ENCODE peak calls at places on chromosomes 6 and 20, in eight cellular contexts. One of them, this sample, is unnamed.

GRCh38 chr6:137536104-137536773 is 42.0 kb upstream of the OLIG3 start:
- DNase-seq in memory B cell: no peak
- DNase-seq in COR-L47: no peak
- DNase-seq in SK-MEL-5: no peak
- DNase-seq in B cell: no peak
- DNase-seq in OCI-LY7: no peak
- DNase-seq in prostate gland: no peak
- DNase-seq in amygdala: no peak
- DNase-seq in this sample: no peak

GRCh38 chr20:44456611-44457010 is 19.1 kb upstream of the TTPAL start:
- DNase-seq in memory B cell: no peak
- DNase-seq in COR-L47: no peak
- DNase-seq in SK-MEL-5: no peak
- DNase-seq in B cell: no peak
- DNase-seq in OCI-LY7: no peak
- DNase-seq in prostate gland: no peak
- DNase-seq in amygdala: no peak
- DNase-seq in this sample: no peak

GRCh38 chr6:105587349-105588115 is 184.7 kb upstream of the PREP start:
- DNase-seq in memory B cell: no peak
- DNase-seq in COR-L47: no peak
- DNase-seq in SK-MEL-5: no peak
- DNase-seq in B cell: no peak
- DNase-seq in OCI-LY7: peak; percentile 20
- DNase-seq in prostate gland: no peak
- DNase-seq in amygdala: no peak
- DNase-seq in this sample: no peak

GRCh38 chr6:73200735-73201134 is 24.6 kb downstream of the KHDC1L start:
- DNase-seq in memory B cell: no peak
- DNase-seq in COR-L47: no peak
- DNase-seq in SK-MEL-5: no peak
- DNase-seq in B cell: no peak
- DNase-seq in OCI-LY7: no peak
- DNase-seq in prostate gland: no peak
- DNase-seq in amygdala: no peak
- DNase-seq in this sample: no peak

GRCh38 chr20:62164879-62165761 is 17.7 kb upstream of the MTG2 start:
- DNase-seq in memory B cell: no peak
- DNase-seq in COR-L47: no peak
- DNase-seq in SK-MEL-5: no peak
- DNase-seq in B cell: no peak
- DNase-seq in OCI-LY7: no peak
- DNase-seq in prostate gland: no peak
- DNase-seq in amygdala: no peak
- DNase-seq in this sample: no peak

GRCh38 chr6:69339163-69339550 is 457.7 kb downstream of the LMBRD1 start:
- DNase-seq in memory B cell: no peak
- DNase-seq in COR-L47: no peak
- DNase-seq in SK-MEL-5: peak; percentile 97
- DNase-seq in B cell: no peak
- DNase-seq in OCI-LY7: no peak
- DNase-seq in prostate gland: no peak
- DNase-seq in amygdala: no peak
- DNase-seq in this sample: no peak

GRCh38 chr20:43726811-43727338 is at the start of gene GTSF1L:
- DNase-seq in memory B cell: no peak
- DNase-seq in COR-L47: no peak
- DNase-seq in SK-MEL-5: no peak
- DNase-seq in B cell: no peak
- DNase-seq in OCI-LY7: no peak
- DNase-seq in prostate gland: no peak
- DNase-seq in amygdala: no peak
- DNase-seq in this sample: no peak

GRCh38 chr6:96898241-96898851 is 655 bp upstream of the NDUFAF4 start:
- DNase-seq in memory B cell: no peak
- DNase-seq in COR-L47: no peak
- DNase-seq in SK-MEL-5: peak; percentile 36
- DNase-seq in B cell: peak; percentile 10
- DNase-seq in OCI-LY7: peak; percentile 15
- DNase-seq in prostate gland: no peak
- DNase-seq in amygdala: no peak
- DNase-seq in this sample: peak; percentile 1

GRCh38 chr6:34243901-34244884 is 4.6 kb downstream of the SMIM29 start:
- DNase-seq in memory B cell: no peak
- DNase-seq in COR-L47: no peak
- DNase-seq in SK-MEL-5: peak; percentile 74
- DNase-seq in B cell: peak; percentile 35
- DNase-seq in OCI-LY7: peak; percentile 42
- DNase-seq in prostate gland: no peak
- DNase-seq in amygdala: no peak
- DNase-seq in this sample: peak; percentile 95

GRCh38 chr6:157861184-157861583 is 38.1 kb downstream of the SNX9 start:
- DNase-seq in memory B cell: no peak
- DNase-seq in COR-L47: no peak
- DNase-seq in SK-MEL-5: no peak
- DNase-seq in B cell: no peak
- DNase-seq in OCI-LY7: no peak
- DNase-seq in prostate gland: no peak
- DNase-seq in amygdala: no peak
- DNase-seq in this sample: no peak

GRCh38 chr6:160730911-160731310 is 28.9 kb downstream of the PLG start:
- DNase-seq in memory B cell: no peak
- DNase-seq in COR-L47: no peak
- DNase-seq in SK-MEL-5: peak; percentile 22
- DNase-seq in B cell: no peak
- DNase-seq in OCI-LY7: no peak
- DNase-seq in prostate gland: no peak
- DNase-seq in amygdala: no peak
- DNase-seq in this sample: peak; percentile 9

GRCh38 chr20:23492292-23492691 is 1.4 kb downstream of the CST8 start:
- DNase-seq in memory B cell: no peak
- DNase-seq in COR-L47: no peak
- DNase-seq in SK-MEL-5: no peak
- DNase-seq in B cell: no peak
- DNase-seq in OCI-LY7: no peak
- DNase-seq in prostate gland: no peak
- DNase-seq in amygdala: no peak
- DNase-seq in this sample: no peak

GRCh38 chr20:16563066-16563806 is 10.0 kb downstream of the KIF16B start:
- DNase-seq in memory B cell: no peak
- DNase-seq in COR-L47: no peak
- DNase-seq in SK-MEL-5: no peak
- DNase-seq in B cell: no peak
- DNase-seq in OCI-LY7: no peak
- DNase-seq in prostate gland: no peak
- DNase-seq in amygdala: no peak
- DNase-seq in this sample: no peak

GRCh38 chr6:45746046-45746445 is 269.6 kb downstream of the CLIC5 start:
- DNase-seq in memory B cell: no peak
- DNase-seq in COR-L47: no peak
- DNase-seq in SK-MEL-5: no peak
- DNase-seq in B cell: no peak
- DNase-seq in OCI-LY7: no peak
- DNase-seq in prostate gland: no peak
- DNase-seq in amygdala: no peak
- DNase-seq in this sample: no peak

GRCh38 chr6:5968817-5969726 is 37.7 kb downstream of the NRN1 start:
- DNase-seq in memory B cell: no peak
- DNase-seq in COR-L47: no peak
- DNase-seq in SK-MEL-5: no peak
- DNase-seq in B cell: no peak
- DNase-seq in OCI-LY7: no peak
- DNase-seq in prostate gland: no peak
- DNase-seq in amygdala: no peak
- DNase-seq in this sample: peak; percentile 51

GRCh38 chr6:41894366-41895299 is 542 bp downstream of the USP49 start:
- DNase-seq in memory B cell: no peak
- DNase-seq in COR-L47: no peak
- DNase-seq in SK-MEL-5: no peak
- DNase-seq in B cell: peak; percentile 17
- DNase-seq in OCI-LY7: no peak
- DNase-seq in prostate gland: no peak
- DNase-seq in amygdala: no peak
- DNase-seq in this sample: peak; percentile 9

GRCh38 chr6:42045538-42046460 is 4.5 kb upstream of the TAF8 start:
- DNase-seq in memory B cell: no peak
- DNase-seq in COR-L47: peak; percentile 81
- DNase-seq in SK-MEL-5: no peak
- DNase-seq in B cell: peak; percentile 70
- DNase-seq in OCI-LY7: peak; percentile 67
- DNase-seq in prostate gland: peak; percentile 97
- DNase-seq in amygdala: peak; percentile 13
- DNase-seq in this sample: peak; percentile 78

GRCh38 chr6:73652637-73653570 is 888 bp downstream of the SLC17A5 start:
- DNase-seq in memory B cell: peak; percentile 42
- DNase-seq in COR-L47: peak; percentile 67
- DNase-seq in SK-MEL-5: peak; percentile 56
- DNase-seq in B cell: peak; percentile 74
- DNase-seq in OCI-LY7: peak; percentile 86
- DNase-seq in prostate gland: peak; percentile 64
- DNase-seq in amygdala: peak; percentile 8
- DNase-seq in this sample: peak; percentile 55

GRCh38 chr6:77072694-77073409 is 390.4 kb downstream of the HTR1B start:
- DNase-seq in memory B cell: no peak
- DNase-seq in COR-L47: no peak
- DNase-seq in SK-MEL-5: no peak
- DNase-seq in B cell: no peak
- DNase-seq in OCI-LY7: no peak
- DNase-seq in prostate gland: no peak
- DNase-seq in amygdala: no peak
- DNase-seq in this sample: no peak

GRCh38 chr6:24355422-24355821 is 2.4 kb downstream of the DCDC2 start:
- DNase-seq in memory B cell: no peak
- DNase-seq in COR-L47: no peak
- DNase-seq in SK-MEL-5: no peak
- DNase-seq in B cell: no peak
- DNase-seq in OCI-LY7: no peak
- DNase-seq in prostate gland: no peak
- DNase-seq in amygdala: no peak
- DNase-seq in this sample: no peak

GRCh38 chr6:22236626-22237414 is 60.0 kb downstream of the PRL start:
- DNase-seq in memory B cell: no peak
- DNase-seq in COR-L47: no peak
- DNase-seq in SK-MEL-5: no peak
- DNase-seq in B cell: no peak
- DNase-seq in OCI-LY7: no peak
- DNase-seq in prostate gland: no peak
- DNase-seq in amygdala: no peak
- DNase-seq in this sample: no peak

GRCh38 chr6:409370-409972 is 17.9 kb downstream of the IRF4 start:
- DNase-seq in memory B cell: no peak
- DNase-seq in COR-L47: no peak
- DNase-seq in SK-MEL-5: no peak
- DNase-seq in B cell: no peak
- DNase-seq in OCI-LY7: no peak
- DNase-seq in prostate gland: no peak
- DNase-seq in amygdala: no peak
- DNase-seq in this sample: no peak

GRCh38 chr6:147227770-147228320 is 23.6 kb downstream of the STXBP5 start:
- DNase-seq in memory B cell: no peak
- DNase-seq in COR-L47: no peak
- DNase-seq in SK-MEL-5: peak; percentile 99
- DNase-seq in B cell: no peak
- DNase-seq in OCI-LY7: no peak
- DNase-seq in prostate gland: no peak
- DNase-seq in amygdala: no peak
- DNase-seq in this sample: no peak

GRCh38 chr20:63215101-63216040 is 560 bp downstream of the YTHDF1 start:
- DNase-seq in memory B cell: no peak
- DNase-seq in COR-L47: peak; percentile 39
- DNase-seq in SK-MEL-5: peak; percentile 74
- DNase-seq in B cell: no peak
- DNase-seq in OCI-LY7: peak; percentile 37
- DNase-seq in prostate gland: no peak
- DNase-seq in amygdala: no peak
- DNase-seq in this sample: peak; percentile 75

GRCh38 chr6:158610319-158610968 is 34.1 kb downstream of the DYNLT1 start:
- DNase-seq in memory B cell: no peak
- DNase-seq in COR-L47: no peak
- DNase-seq in SK-MEL-5: no peak
- DNase-seq in B cell: no peak
- DNase-seq in OCI-LY7: no peak
- DNase-seq in prostate gland: no peak
- DNase-seq in amygdala: no peak
- DNase-seq in this sample: no peak

GRCh38 chr6:39086294-39086693 is 28.7 kb downstream of the SAYSD1 start:
- DNase-seq in memory B cell: no peak
- DNase-seq in COR-L47: no peak
- DNase-seq in SK-MEL-5: no peak
- DNase-seq in B cell: no peak
- DNase-seq in OCI-LY7: no peak
- DNase-seq in prostate gland: no peak
- DNase-seq in amygdala: no peak
- DNase-seq in this sample: no peak

GRCh38 chr6:35054743-35055130 is 86.4 kb downstream of the TCP11 start:
- DNase-seq in memory B cell: no peak
- DNase-seq in COR-L47: no peak
- DNase-seq in SK-MEL-5: no peak
- DNase-seq in B cell: no peak
- DNase-seq in OCI-LY7: no peak
- DNase-seq in prostate gland: no peak
- DNase-seq in amygdala: no peak
- DNase-seq in this sample: no peak

GRCh38 chr6:63805808-63806572 is 170.4 kb downstream of the PHF3 start:
- DNase-seq in memory B cell: no peak
- DNase-seq in COR-L47: peak; percentile 23
- DNase-seq in SK-MEL-5: peak; percentile 51
- DNase-seq in B cell: no peak
- DNase-seq in OCI-LY7: no peak
- DNase-seq in prostate gland: peak; percentile 56
- DNase-seq in amygdala: no peak
- DNase-seq in this sample: peak; percentile 9

GRCh38 chr20:35690265-35690664 is 8.9 kb downstream of the NFS1 start:
- DNase-seq in memory B cell: no peak
- DNase-seq in COR-L47: no peak
- DNase-seq in SK-MEL-5: no peak
- DNase-seq in B cell: no peak
- DNase-seq in OCI-LY7: no peak
- DNase-seq in prostate gland: no peak
- DNase-seq in amygdala: no peak
- DNase-seq in this sample: no peak

This sample was measured in Calu3.